ENCODE peak calls at places on chromosomes 2 and 18, in four cellular contexts. One of them, this sample, is unnamed.

GRCh38 chr2:164737612-164738081 is 104.0 kb downstream of the COBLL1 start:
- DNase-seq in T47D: peak; percentile 39
- DNase-seq in HepG2: peak; percentile 82
- DNase-seq in K562: peak; percentile 17
- DNase-seq in this sample: peak; percentile 57

GRCh38 chr2:79393806-79394484 is 118.9 kb upstream of the CTNNA2 start:
- DNase-seq in K562: no peak
- DNase-seq in HepG2: peak; percentile 96
- DNase-seq in T47D: no peak
- DNase-seq in this sample: no peak

GRCh38 chr2:191262436-191262835 is 17.2 kb downstream of the MYO1B start:
- DNase-seq in T47D: no peak
- DNase-seq in K562: no peak
- DNase-seq in HepG2: no peak
- DNase-seq in this sample: no peak

GRCh38 chr18:58195278-58195721 is 151.3 kb downstream of the NEDD4L start:
- DNase-seq in T47D: no peak
- DNase-seq in K562: no peak
- DNase-seq in HepG2: no peak
- DNase-seq in this sample: no peak

GRCh38 chr2:40380036-40380435 is 71.9 kb downstream of the SLC8A1 start:
- DNase-seq in T47D: no peak
- DNase-seq in HepG2: no peak
- DNase-seq in K562: no peak
- DNase-seq in this sample: no peak

GRCh38 chr2:240250150-240250984 is 109.9 kb upstream of the OTOS start:
- DNase-seq in K562: peak; percentile 18
- DNase-seq in HepG2: no peak
- DNase-seq in T47D: no peak
- DNase-seq in this sample: no peak

GRCh38 chr2:145006957-145007672 is 487.2 kb upstream of the ZEB2 start:
- DNase-seq in K562: no peak
- DNase-seq in T47D: no peak
- DNase-seq in HepG2: no peak
- DNase-seq in this sample: no peak

GRCh38 chr2:104043864-104044263 is 810.1 kb upstream of the POU3F3 start:
- DNase-seq in K562: no peak
- DNase-seq in T47D: peak; percentile 2
- DNase-seq in HepG2: no peak
- DNase-seq in this sample: no peak

GRCh38 chr2:177212895-177213856 is 582 bp downstream of the HNRNPA3 start:
- DNase-seq in T47D: peak; percentile 66
- DNase-seq in HepG2: peak; percentile 84
- DNase-seq in K562: peak; percentile 90
- DNase-seq in this sample: peak; percentile 93

GRCh38 chr2:238642973-238643372 is 204.9 kb upstream of the TWIST2 start:
- DNase-seq in K562: no peak
- DNase-seq in HepG2: no peak
- DNase-seq in T47D: no peak
- DNase-seq in this sample: no peak

GRCh38 chr18:48929951-48930713 is 20.6 kb downstream of the SMAD7 start:
- DNase-seq in HepG2: peak; percentile 99
- DNase-seq in K562: no peak
- DNase-seq in T47D: no peak
- DNase-seq in this sample: peak; percentile 81

GRCh38 chr2:23762141-23762540 is 164.8 kb downstream of the ATAD2B start:
- DNase-seq in K562: no peak
- DNase-seq in T47D: no peak
- DNase-seq in HepG2: no peak
- DNase-seq in this sample: no peak

GRCh38 chr2:212495076-212495475 is 43.5 kb downstream of the ERBB4 start:
- DNase-seq in T47D: no peak
- DNase-seq in HepG2: no peak
- DNase-seq in K562: no peak
- DNase-seq in this sample: no peak

GRCh38 chr2:237128026-237128703 is 42.5 kb downstream of the COPS8 start:
- DNase-seq in K562: no peak
- DNase-seq in HepG2: peak; percentile 22
- DNase-seq in T47D: no peak
- DNase-seq in this sample: peak; percentile 28

GRCh38 chr2:70820499-70820898 is at the start of gene CLEC4F:
- DNase-seq in T47D: no peak
- DNase-seq in HepG2: no peak
- DNase-seq in K562: no peak
- DNase-seq in this sample: no peak

GRCh38 chr18:23227729-23228075 is 92.4 kb downstream of the CABLES1 start:
- DNase-seq in K562: no peak
- DNase-seq in HepG2: peak; percentile 32
- DNase-seq in T47D: no peak
- DNase-seq in this sample: no peak

DNA sequence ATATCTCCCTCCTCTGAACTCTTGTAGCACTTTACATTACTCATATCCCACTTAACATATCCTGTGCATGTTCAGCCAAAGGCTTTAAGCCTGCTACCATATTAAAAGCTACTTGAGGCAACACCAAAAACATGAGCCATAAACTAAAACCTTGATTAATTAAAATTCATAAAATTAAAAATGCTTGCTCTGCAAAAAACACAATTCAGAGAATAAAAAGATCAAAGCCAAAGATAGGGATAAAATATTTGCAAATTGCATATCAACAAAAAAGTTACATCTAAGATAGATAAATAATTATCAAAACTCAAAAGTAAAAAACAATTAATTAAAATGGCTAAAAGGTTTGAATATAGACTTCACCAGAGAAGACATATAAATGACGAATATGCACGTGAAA is 495.4 kb upstream of the PIK3C3 start:
- DNase-seq in HepG2: no peak
- DNase-seq in T47D: no peak
- DNase-seq in K562: no peak
- DNase-seq in this sample: no peak
- TF ChIP-seq JUND in HepG2: no peak
- TF ChIP-seq JUND in T47D: no peak
- TF ChIP-seq JUND in K562: no peak
- TF ChIP-seq JUND in this sample: no peak

GRCh38 chr2:234305846-234306245 is 191.0 kb downstream of the ARL4C start:
- DNase-seq in T47D: no peak
- DNase-seq in HepG2: no peak
- DNase-seq in K562: no peak
- DNase-seq in this sample: no peak
- TF ChIP-seq JUND in T47D: no peak
- TF ChIP-seq JUND in HepG2: no peak
- TF ChIP-seq JUND in K562: no peak
- TF ChIP-seq JUND in this sample: no peak

GRCh38 chr18:59718108-59719057 is 21.2 kb upstream of the CCBE1 start:
- DNase-seq in HepG2: no peak
- DNase-seq in K562: no peak
- DNase-seq in T47D: no peak
- DNase-seq in this sample: peak; percentile 78
- TF ChIP-seq JUND in HepG2: no peak
- TF ChIP-seq JUND in K562: no peak
- TF ChIP-seq JUND in T47D: no peak
- TF ChIP-seq JUND in this sample: peak; percentile 99

GRCh38 chr18:9596257-9596656 is 18.1 kb downstream of the PPP4R1 start:
- DNase-seq in K562: no peak
- DNase-seq in HepG2: no peak
- DNase-seq in T47D: no peak
- DNase-seq in this sample: no peak

GRCh38 chr18:9597609-9598008 is 16.8 kb downstream of the PPP4R1 start:
- DNase-seq in HepG2: no peak
- DNase-seq in T47D: no peak
- DNase-seq in K562: no peak
- DNase-seq in this sample: no peak

GRCh38 chr18:9596843-9597242 is 17.5 kb downstream of the PPP4R1 start:
- DNase-seq in K562: no peak
- DNase-seq in T47D: no peak
- DNase-seq in HepG2: no peak
- DNase-seq in this sample: no peak

GRCh38 chr18:9595197-9595596 is 19.2 kb downstream of the PPP4R1 start:
- DNase-seq in T47D: no peak
- DNase-seq in K562: no peak
- DNase-seq in HepG2: no peak
- DNase-seq in this sample: no peak

DNA sequence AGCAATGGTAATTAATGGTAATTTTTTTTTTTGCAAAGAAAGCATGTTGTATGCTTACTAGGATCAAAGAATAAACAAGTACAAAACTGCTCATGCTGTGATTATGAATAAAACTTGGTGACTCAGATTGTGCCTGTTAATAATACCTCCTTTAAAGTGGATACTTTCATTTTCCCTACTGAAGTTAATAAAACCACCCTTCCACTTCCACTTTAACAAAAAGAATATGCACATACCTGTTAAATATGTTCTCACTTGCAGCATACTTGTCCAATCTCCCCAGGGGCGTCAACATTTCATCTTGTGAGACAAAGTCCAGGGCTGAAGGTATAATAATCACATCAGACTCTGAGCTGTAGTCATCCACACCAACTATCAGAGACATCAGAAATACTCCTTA is 19.6 kb downstream of the PPP4R1 start:
- DNase-seq in HepG2: no peak
- DNase-seq in K562: no peak
- DNase-seq in T47D: no peak
- DNase-seq in this sample: no peak
- TF ChIP-seq JUND in HepG2: no peak
- TF ChIP-seq JUND in K562: no peak
- TF ChIP-seq JUND in T47D: no peak
- TF ChIP-seq JUND in this sample: no peak

This sample was measured in SK-N-SH.